ENCODE peak calls at places on chromosomes 7 and 10, in five cellular contexts. I is Peyer's patch, R is GM12878, L is breast epithelium, J is sigmoid colon. G is an unnamed sample.

GRCh38 chr7:15581352-15581951 is 19.6 kb upstream of the AGMO start:
- DNase-seq in I (no peak), R (no peak), L (no peak), J (no peak), G (no peak)

GRCh38 chr10:4013651-4014085 is 228.7 kb upstream of the KLF6 start:
- DNase-seq in I (no peak), R (peak; percentile 44), L (no peak), J (no peak), G (no peak)

GRCh38 chr7:36526720-36527548 is 137.3 kb downstream of the ANLN start:
- DNase-seq in I (no peak), R (peak; percentile 11), L (no peak), J (no peak), G (no peak)

GRCh38 chr10:114471906-114472873 is 67.9 kb upstream of the AFAP1L2 start:
- DNase-seq in I (no peak), R (no peak), L (no peak), J (no peak), G (peak; percentile 49)

GRCh38 chr7:143359769-143360168 is 2.7 kb downstream of the FAM131B start:
- DNase-seq in I (no peak), R (no peak), L (no peak), J (no peak), G (no peak)

GRCh38 chr7:21426286-21426957 is 1.5 kb upstream of the SP4 start:
- DNase-seq in I (no peak), R (no peak), L (no peak), J (no peak), G (no peak)

GRCh38 chr10:131888186-131888604 is 12.6 kb upstream of the PPP2R2D start:
- DNase-seq in I (no peak), R (no peak), L (no peak), J (no peak), G (no peak)

GRCh38 chr7:150371131-150371995 is 2.7 kb downstream of the REPIN1 start:
- DNase-seq in I (no peak), R (no peak), L (no peak), J (peak; percentile 64), G (no peak)

GRCh38 chr10:112221545-112221944 is 38.0 kb upstream of the GPAM start:
- DNase-seq in I (no peak), R (no peak), L (no peak), J (no peak), G (no peak)

GRCh38 chr10:101367569-101368453 is 13.8 kb downstream of the BTRC start:
- DNase-seq in I (no peak), R (no peak), L (no peak), J (no peak), G (no peak)

GRCh38 chr7:155769701-155770100 is 42.6 kb downstream of the SHH start:
- DNase-seq in I (no peak), R (no peak), L (no peak), J (no peak), G (no peak)

GRCh38 chr10:42776681-42777080 is 5.9 kb upstream of the BMS1 start:
- DNase-seq in I (no peak), R (no peak), L (no peak), J (no peak), G (no peak)

GRCh38 chr7:98056580-98056979 is 50.1 kb upstream of the LMTK2 start:
- DNase-seq in I (no peak), R (no peak), L (peak; percentile 64), J (no peak), G (no peak)

GRCh38 chr10:86200867-86201266 is 165.7 kb downstream of the GRID1 start:
- DNase-seq in I (no peak), R (no peak), L (no peak), J (no peak), G (no peak)

GRCh38 chr10:26052326-26052725 is 118.3 kb downstream of the MYO3A start:
- DNase-seq in I (no peak), R (no peak), L (no peak), J (no peak), G (no peak)

GRCh38 chr10:60138842-60139241 is 232.5 kb upstream of the CCDC6 start:
- DNase-seq in I (no peak), R (no peak), L (no peak), J (no peak), G (no peak)

GRCh38 chr7:134739362-134739761 is 40.1 kb upstream of the CALD1 start:
- DNase-seq in I (no peak), R (no peak), L (no peak), J (no peak), G (no peak)

GRCh38 chr7:28573751-28574295 is 161.5 kb downstream of the CREB5 start:
- DNase-seq in I (no peak), R (no peak), L (no peak), J (no peak), G (no peak)

GRCh38 chr10:122344741-122345258 is 29.7 kb upstream of the PLEKHA1 start:
- DNase-seq in I (peak; percentile 76), R (no peak), L (no peak), J (no peak), G (no peak)

GRCh38 chr10:73244866-73245477 is 2.1 kb downstream of the DNAJC9 start:
- DNase-seq in I (no peak), R (no peak), L (no peak), J (no peak), G (no peak)

GRCh38 chr10:43001427-43001795 is 75.5 kb upstream of the RET start:
- DNase-seq in I (no peak), R (no peak), L (no peak), J (no peak), G (no peak)

GRCh38 chr7:18174996-18175395 is 147.3 kb upstream of the PRPS1L1 start:
- DNase-seq in I (no peak), R (no peak), L (no peak), J (no peak), G (no peak)

GRCh38 chr7:151142686-151143040 is 24.8 kb downstream of the GBX1 start:
- DNase-seq in I (no peak), R (no peak), L (peak; percentile 12), J (no peak), G (no peak)

GRCh38 chr7:29424984-29425309 is 138.7 kb upstream of the PRR15 start:
- DNase-seq in I (peak; percentile 67), R (no peak), L (no peak), J (no peak), G (no peak)

GRCh38 chr7:26201261-26202018 is at the start of gene CBX3:
- DNase-seq in I (peak; percentile 93), R (peak; percentile 73), L (peak; percentile 90), J (peak; percentile 95), G (peak; percentile 90)

GRCh38 chr10:13143761-13144160 is 17.6 kb upstream of the MCM10 start:
- DNase-seq in I (no peak), R (no peak), L (no peak), J (no peak), G (no peak)

GRCh38 chr7:50512384-50512783 is 52.8 kb downstream of the DDC start:
- DNase-seq in I (no peak), R (no peak), L (no peak), J (no peak), G (no peak)

GRCh38 chr7:47501406-47501805 is 80.5 kb downstream of the TNS3 start:
- DNase-seq in I (no peak), R (no peak), L (no peak), J (no peak), G (no peak)
- TF ChIP-seq POLR2A in I (no peak), R (no peak), L (no peak), J (no peak), G (no peak)

GRCh38 chr7:142002179-142002578 is 6.5 kb downstream of the MGAM start:
- DNase-seq in I (no peak), R (no peak), L (no peak), J (no peak), G (no peak)
- TF ChIP-seq POLR2A in I (no peak), R (no peak), L (no peak), J (no peak), G (no peak)

GRCh38 chr10:97960269-97960869 is 70.1 kb downstream of the CRTAC1 start:
- DNase-seq in I (no peak), R (no peak), L (no peak), J (no peak), G (no peak)
- TF ChIP-seq POLR2A in I (no peak), R (no peak), L (no peak), J (no peak), G (no peak)

GRCh38 chr7:73521636-73522080 is 435 bp downstream of the BAZ1B start:
- DNase-seq in I (no peak), R (no peak), L (peak; percentile 20), J (no peak), G (no peak)
- TF ChIP-seq POLR2A in I (no peak), R (peak; percentile 67), L (no peak), J (no peak), G (no peak)

DNA sequence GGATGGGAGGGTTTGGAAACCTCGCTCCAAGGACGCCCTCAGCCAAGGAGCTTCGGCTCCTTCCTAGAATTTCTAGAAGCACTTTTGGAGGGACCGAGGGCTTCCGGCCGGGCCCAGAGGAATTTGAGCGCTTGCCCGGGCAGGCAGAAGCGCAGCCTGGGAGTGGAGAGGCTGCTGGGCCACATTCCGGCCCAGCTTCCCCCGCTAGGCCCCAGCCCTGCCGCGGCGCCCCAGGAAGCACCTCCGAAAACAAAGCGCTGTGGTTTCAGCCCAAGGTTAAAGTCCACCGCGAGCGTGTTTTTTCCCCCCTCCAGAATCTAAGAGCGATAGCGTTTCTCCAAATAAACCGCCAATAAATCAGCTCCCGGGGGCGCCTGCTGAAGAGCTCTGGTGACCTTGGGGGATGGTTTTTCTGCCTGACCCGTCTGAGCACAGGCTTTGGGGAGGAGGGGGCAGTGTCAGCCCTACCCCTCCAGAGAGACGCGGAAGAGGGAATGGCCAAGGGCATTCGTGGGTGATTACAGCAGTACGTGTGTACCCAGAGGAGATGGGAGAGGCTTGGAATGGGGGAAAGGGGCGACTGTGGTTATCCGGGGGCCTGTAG is 5.7 kb upstream of the TNRC18 start:
- DNase-seq in I (peak; percentile 79), R (no peak), L (peak; percentile 80), J (no peak), G (no peak)
- TF ChIP-seq POLR2A in I (no peak), R (no peak), L (no peak), J (no peak), G (no peak)

GRCh38 chr7:107169120-107170050 is 582 bp downstream of the HBP1 start:
- DNase-seq in I (peak; percentile 96), R (peak; percentile 83), L (peak; percentile 97), J (peak; percentile 99), G (peak; percentile 98)
- TF ChIP-seq POLR2A in I (no peak), R (peak; percentile 68), L (peak; percentile 13), J (no peak), G (peak; percentile 84)

GRCh38 chr10:5968681-5969453 is 8.5 kb downstream of the IL15RA start:
- DNase-seq in I (no peak), R (no peak), L (peak; percentile 11), J (peak; percentile 53), G (no peak)
- TF ChIP-seq POLR2A in I (no peak), R (no peak), L (no peak), J (no peak), G (no peak)

GRCh38 chr10:71243756-71244637 is 31.6 kb downstream of the UNC5B start:
- DNase-seq in I (peak; percentile 83), R (no peak), L (no peak), J (no peak), G (no peak)
- TF ChIP-seq POLR2A in I (peak; percentile 29), R (no peak), L (no peak), J (no peak), G (no peak)

G was measured in gastrocnemius medialis.